ENCODE peak calls at places on chromosome 4, in seven cellular contexts. N, F, C, M, R, D and W are unnamed samples.

GRCh38 chr4:152864361-152864760 is 71.8 kb upstream of the FHDC1 start:
- DNase-seq in N (no peak), F (no peak), C (no peak), M (no peak), R (no peak), D (no peak), W (no peak)

GRCh38 chr4:7855731-7856130 is 83.9 kb downstream of the AFAP1 start:
- DNase-seq in N (no peak), F (no peak), C (no peak), M (no peak), R (no peak), D (no peak), W (no peak)

GRCh38 chr4:121726642-121727268 is 30.0 kb upstream of the ANXA5 start:
- DNase-seq in N (no peak), F (peak; percentile 67), C (peak; percentile 11), M (peak; percentile 75), R (no peak), D (peak; percentile 35), W (no peak)

GRCh38 chr4:23981328-23981727 is 91.5 kb upstream of the PPARGC1A start:
- DNase-seq in N (no peak), F (peak; percentile 56), C (no peak), M (peak; percentile 14), R (no peak), D (no peak), W (no peak)

GRCh38 chr4:152039085-152039484 is 278.3 kb upstream of the GATB start:
- DNase-seq in N (peak; percentile 11), F (peak; percentile 48), C (no peak), M (peak; percentile 86), R (no peak), D (no peak), W (no peak)

GRCh38 chr4:163157157-163157556 is 9.5 kb downstream of the NAF1 start:
- DNase-seq in N (peak; percentile 58), F (no peak), C (no peak), M (peak; percentile 76), R (no peak), D (no peak), W (no peak)

GRCh38 chr4:91228659-91229058 is 1075.1 kb upstream of the GRID2 start:
- DNase-seq in N (no peak), F (no peak), C (no peak), M (no peak), R (no peak), D (no peak), W (no peak)

GRCh38 chr4:78551420-78552351 is at the start of gene ANXA3:
- DNase-seq in N (no peak), F (peak; percentile 40), C (peak; percentile 33), M (no peak), R (no peak), D (peak; percentile 17), W (peak; percentile 77)

GRCh38 chr4:17494258-17494657 is 17.6 kb downstream of the QDPR start:
- DNase-seq in N (peak; percentile 71), F (peak; percentile 91), C (no peak), M (peak; percentile 66), R (no peak), D (no peak), W (no peak)

GRCh38 chr4:163107754-163108153 is 58.9 kb downstream of the NAF1 start:
- DNase-seq in N (no peak), F (no peak), C (no peak), M (peak; percentile 30), R (no peak), D (peak; percentile 41), W (no peak)

GRCh38 chr4:130478406-130478805 is 1382.5 kb downstream of the C4orf33 start:
- DNase-seq in N (peak; percentile 47), F (peak; percentile 53), C (no peak), M (peak; percentile 10), R (no peak), D (no peak), W (no peak)

GRCh38 chr4:174012135-174012923 is 271.1 kb downstream of the FBXO8 start:
- DNase-seq in N (no peak), F (no peak), C (no peak), M (no peak), R (no peak), D (no peak), W (no peak)

GRCh38 chr4:78379991-78380739 is 171.4 kb upstream of the ANXA3 start:
- DNase-seq in N (peak; percentile 25), F (peak; percentile 47), C (no peak), M (peak; percentile 73), R (no peak), D (no peak), W (no peak)

GRCh38 chr4:69377562-69377961 is 97.3 kb downstream of the UGT2B28 start:
- DNase-seq in N (no peak), F (no peak), C (no peak), M (no peak), R (no peak), D (no peak), W (no peak)

GRCh38 chr4:85790582-85790981 is 315.6 kb downstream of the ARHGAP24 start:
- DNase-seq in N (peak; percentile 25), F (no peak), C (no peak), M (peak; percentile 65), R (no peak), D (no peak), W (no peak)

GRCh38 chr4:52957220-52957686 is 95.1 kb downstream of the RASL11B start:
- DNase-seq in N (no peak), F (no peak), C (no peak), M (peak; percentile 34), R (no peak), D (no peak), W (no peak)

GRCh38 chr4:105050896-105051295 is 95.8 kb upstream of the TET2 start:
- DNase-seq in N (no peak), F (peak; percentile 71), C (no peak), M (peak; percentile 46), R (no peak), D (no peak), W (no peak)

GRCh38 chr4:99826016-99826415 is 9.4 kb downstream of the DAPP1 start:
- DNase-seq in N (no peak), F (no peak), C (no peak), M (no peak), R (no peak), D (no peak), W (no peak)

GRCh38 chr4:83285022-83285387 is 407 bp upstream of the COQ2 start:
- DNase-seq in N (no peak), F (peak; percentile 51), C (peak; percentile 7), M (peak; percentile 62), R (no peak), D (peak; percentile 58), W (no peak)

GRCh38 chr4:162352580-162353107 is 188.8 kb upstream of the FSTL5 start:
- DNase-seq in N (no peak), F (no peak), C (no peak), M (no peak), R (no peak), D (no peak), W (no peak)

GRCh38 chr4:80875642-80876041 is 154.9 kb upstream of the BMP3 start:
- DNase-seq in N (no peak), F (no peak), C (no peak), M (no peak), R (no peak), D (no peak), W (no peak)

GRCh38 chr4:147639388-147639787 is 22.2 kb downstream of the TMEM184C start:
- DNase-seq in N (no peak), F (no peak), C (no peak), M (peak; percentile 6), R (no peak), D (no peak), W (no peak)

GRCh38 chr4:182143822-182144620 is 99.2 kb upstream of the TENM3 start:
- DNase-seq in N (peak; percentile 44), F (peak; percentile 80), C (peak; percentile 58), M (peak; percentile 81), R (no peak), D (no peak), W (peak; percentile 66)

GRCh38 chr4:177728361-177729152 is 286.3 kb upstream of the AGA start:
- DNase-seq in N (no peak), F (peak; percentile 74), C (no peak), M (no peak), R (no peak), D (no peak), W (peak; percentile 85)

GRCh38 chr4:25650271-25650670 is 5.4 kb upstream of the SLC34A2 start:
- DNase-seq in N (no peak), F (no peak), C (no peak), M (no peak), R (no peak), D (no peak), W (no peak)

GRCh38 chr4:52103314-52103713 is 52.2 kb downstream of the SPATA18 start:
- DNase-seq in N (no peak), F (peak; percentile 39), C (peak; percentile 26), M (peak; percentile 20), R (no peak), D (no peak), W (no peak)

GRCh38 chr4:140133576-140133975 is 20.4 kb downstream of the MAML3 start:
- DNase-seq in N (no peak), F (no peak), C (no peak), M (no peak), R (no peak), D (no peak), W (no peak)

GRCh38 chr4:2313366-2313765 is 51.5 kb upstream of the MXD4 start:
- DNase-seq in N (no peak), F (no peak), C (no peak), M (no peak), R (no peak), D (no peak), W (no peak)